ENCODE peak calls at places on chromosomes 4 and X, in five cellular contexts. B, I, M, E and S are unnamed samples.

GRCh38 chrX:13130776-13131175 is 86.4 kb upstream of the FAM9C start:
- DNase-seq in B (no peak), I (no peak), M (no peak), E (no peak), S (no peak)

GRCh38 chrX:129577473-129577872 is 37.4 kb downstream of the OCRL start:
- DNase-seq in B (no peak), I (peak; percentile 15), M (no peak), E (no peak), S (peak; percentile 85)

GRCh38 chr4:17788956-17789355 is 7.5 kb upstream of the FAM184B start:
- DNase-seq in B (no peak), I (no peak), M (no peak), E (no peak), S (no peak)

GRCh38 chr4:11543710-11544109 is 115.0 kb upstream of the HS3ST1 start:
- DNase-seq in B (no peak), I (peak; percentile 26), M (no peak), E (no peak), S (peak; percentile 51)

GRCh38 chr4:138494931-138495330 is 252.8 kb upstream of the SLC7A11 start:
- DNase-seq in B (peak; percentile 24), I (peak; percentile 25), M (no peak), E (peak; percentile 52), S (peak; percentile 49)

GRCh38 chr4:25090516-25090915 is 59.8 kb upstream of the LGI2 start:
- DNase-seq in B (no peak), I (peak; percentile 63), M (no peak), E (no peak), S (no peak)

GRCh38 chrX:17435476-17435875 is 60.5 kb downstream of the NHS start:
- DNase-seq in B (no peak), I (no peak), M (peak; percentile 8), E (no peak), S (no peak)

GRCh38 chrX:153475751-153476281 is 5.4 kb upstream of the HAUS7 start:
- DNase-seq in B (no peak), I (no peak), M (no peak), E (no peak), S (no peak)